ENCODE peak calls at places on chromosome X, in five cellular contexts. G, S, Q, U and V are unnamed samples.

GRCh38 chrX:48616575-48616974 is 19.3 kb downstream of the WDR13 start:
- DNase-seq in G (peak), S (no peak), Q (no peak), U (no peak), V (no peak)

GRCh38 chrX:1589356-1590130 is 1.9 kb upstream of the AKAP17A start:
- DNase-seq in G (no peak), S (no peak), Q (no peak), U (no peak), V (no peak)

GRCh38 chrX:17464196-17464595 is 89.2 kb downstream of the NHS start:
- DNase-seq in G (no peak), S (no peak), Q (no peak), U (no peak), V (no peak)

GRCh38 chrX:100512471-100512870 is 72.3 kb upstream of the TNMD start:
- DNase-seq in G (no peak), S (no peak), Q (no peak), U (peak), V (no peak)

GRCh38 chrX:104288961-104289360 is 34.2 kb upstream of the ESX1 start:
- DNase-seq in G (no peak), S (no peak), Q (no peak), U (no peak), V (no peak)

GRCh38 chrX:134520860-134521390 is 61.0 kb downstream of the HPRT1 start:
- DNase-seq in G (no peak), S (no peak), Q (no peak), U (no peak), V (no peak)

GRCh38 chrX:97267916-97268680 is 384.4 kb downstream of the RPA4 start:
- DNase-seq in G (no peak), S (no peak), Q (no peak), U (no peak), V (no peak)

GRCh38 chrX:46255066-46255465 is 290.2 kb downstream of the ZNF674 start:
- DNase-seq in G (no peak), S (no peak), Q (no peak), U (no peak), V (no peak)